ENCODE peak calls at places on chromosomes 1 and 21, in eight cellular contexts. E is progenitor cell of endocrine pancreas; N is stomach; R is AG10803; Y is CD8-positive, alpha-beta T cell; S is ovary; M is fibroblast of mammary gland; I is heart left ventricle. G is an unnamed sample.

GRCh38 chr1:45566722-45567121 is 16.1 kb downstream of the AKR1A1 start:
- DNase-seq in N (no peak), Y (no peak), R (no peak), I (peak), E (no peak), M (peak), S (peak), G (no peak)

GRCh38 chr21:34560021-34560420 is 48.0 kb upstream of the KCNE1 start:
- DNase-seq in I (no peak), Y (no peak), M (no peak), S (no peak), N (no peak), E (no peak), R (no peak), G (no peak)

GRCh38 chr1:186231861-186232436 is 143.1 kb downstream of the TPR start:
- DNase-seq in M (no peak), I (no peak), E (no peak), Y (no peak), N (no peak), S (no peak), R (no peak), G (no peak)

GRCh38 chr1:99682291-99682751 is 36.4 kb downstream of the PALMD start:
- DNase-seq in I (no peak), N (no peak), S (no peak), E (no peak), M (peak), R (peak), Y (no peak), G (no peak)

GRCh38 chr1:218728994-218729393 is 383.9 kb downstream of the TGFB2 start:
- DNase-seq in R (no peak), M (no peak), N (no peak), Y (no peak), I (no peak), E (no peak), S (no peak), G (no peak)

GRCh38 chr1:198535631-198536030 is 4.8 kb downstream of the ATP6V1G3 start:
- DNase-seq in I (no peak), R (no peak), S (no peak), E (no peak), M (no peak), N (no peak), Y (no peak), G (no peak)

GRCh38 chr1:100134872-100135271 is 1.9 kb downstream of the TRMT13 start:
- DNase-seq in N (no peak), I (no peak), Y (no peak), M (peak), S (no peak), R (peak), E (no peak), G (no peak)

GRCh38 chr1:213303286-213303685 is 252.2 kb downstream of the RPS6KC1 start:
- DNase-seq in R (peak), S (no peak), Y (no peak), I (no peak), E (no peak), N (no peak), M (peak), G (no peak)

GRCh38 chr1:76503100-76503499 is 364.2 kb upstream of the ST6GALNAC5 start:
- DNase-seq in N (no peak), E (no peak), I (no peak), R (no peak), M (no peak), Y (no peak), S (no peak), G (no peak)

GRCh38 chr1:171389176-171389575 is 75.2 kb downstream of the FMO4 start:
- DNase-seq in R (peak), M (peak), Y (no peak), N (no peak), I (no peak), S (no peak), E (no peak), G (no peak)

GRCh38 chr1:228452194-228453021 is 34.8 kb upstream of the RNF187 start:
- DNase-seq in I (no peak), Y (no peak), M (peak), S (no peak), N (no peak), E (no peak), R (no peak), G (no peak)

GRCh38 chr1:40582121-40582520 is 50.7 kb downstream of the ZNF684 start:
- DNase-seq in E (no peak), N (no peak), M (no peak), Y (no peak), I (no peak), R (peak), S (no peak), G (no peak)

GRCh38 chr1:54379481-54380284 is 26.5 kb downstream of the SSBP3 start:
- DNase-seq in Y (no peak), R (no peak), S (peak), M (no peak), E (no peak), N (peak), I (peak), G (no peak)

GRCh38 chr1:112383759-112384370 is 12.1 kb upstream of the CTTNBP2NL start:
- DNase-seq in Y (no peak), E (no peak), R (no peak), S (no peak), N (no peak), M (no peak), I (no peak), G (no peak)

GRCh38 chr1:94528271-94528670 is 13.3 kb downstream of the F3 start:
- DNase-seq in E (no peak), Y (no peak), N (no peak), S (no peak), R (peak), I (no peak), M (peak), G (no peak)
- TF ChIP-seq CTCF in E (no peak), Y (no peak), N (no peak), S (no peak), R (peak), I (no peak), M (peak), G (no peak)

GRCh38 chr1:32201011-32201855 is 838 bp downstream of the CCDC28B start:
- DNase-seq in R (peak), Y (peak), N (peak), S (peak), M (peak), E (peak), I (peak), G (no peak)

GRCh38 chr1:32204943-32205361 is 519 bp upstream of the IQCC start:
- DNase-seq in N (no peak), I (no peak), M (no peak), R (no peak), E (no peak), S (no peak), Y (no peak), G (no peak)

GRCh38 chr1:32208463-32208862 is 426 bp upstream of the DCDC2B start:
- DNase-seq in Y (no peak), R (no peak), E (no peak), I (no peak), S (no peak), N (no peak), M (no peak), G (no peak)

GRCh38 chr1:32208891-32209309 is at the start of gene DCDC2B:
- DNase-seq in S (no peak), N (peak), M (peak), E (no peak), Y (no peak), I (no peak), R (peak), G (no peak)

DNA sequence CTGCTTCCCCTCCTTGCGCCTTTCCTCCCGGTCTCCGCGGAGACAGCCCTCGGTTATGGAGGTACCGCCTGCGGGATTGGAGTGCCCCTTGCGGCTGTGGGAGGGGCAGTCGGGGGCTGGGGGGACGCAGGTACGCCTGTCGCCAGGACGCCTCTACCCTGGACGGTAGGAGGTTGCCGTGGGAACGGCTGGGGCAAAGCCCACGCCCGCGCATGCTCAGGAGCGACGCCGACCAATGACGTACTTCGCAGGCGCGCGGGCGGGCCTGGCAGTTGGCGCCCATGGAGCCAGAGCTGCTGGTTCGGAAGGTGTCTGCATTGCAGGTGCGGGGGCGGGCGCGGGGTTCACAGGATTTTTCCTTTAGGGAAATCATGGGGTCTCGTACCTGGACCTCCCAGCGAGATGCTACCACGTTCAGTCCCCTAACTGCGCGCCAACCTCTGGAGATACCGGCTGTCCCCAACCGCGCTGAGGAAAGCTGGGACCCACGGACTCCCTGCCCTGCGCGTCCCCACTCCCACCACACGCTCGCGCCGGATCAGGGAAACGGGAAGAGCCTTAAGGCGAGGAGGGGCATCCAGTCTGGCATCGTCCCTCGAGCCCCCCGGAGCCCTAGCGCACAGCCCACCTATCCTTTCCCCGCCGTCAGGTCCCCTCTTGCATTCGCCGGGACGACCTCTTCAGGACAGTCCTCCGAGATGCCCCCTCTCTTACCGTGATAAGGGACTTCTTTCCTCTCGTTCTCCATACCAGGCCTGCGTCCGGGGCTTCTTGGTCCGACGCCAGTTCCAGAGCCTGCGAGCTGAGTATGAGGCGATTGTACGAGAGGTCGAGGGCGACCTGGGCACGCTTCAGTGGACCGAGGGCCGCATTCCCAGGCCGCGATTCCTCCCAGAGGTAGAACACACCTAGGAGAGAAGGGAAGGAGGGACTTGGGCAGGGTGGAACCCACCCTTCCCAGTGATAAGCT is at the start of gene IQCC:
- DNase-seq in R (peak), S (peak), E (peak), N (peak), I (peak), M (peak), Y (peak), G (peak)
- TF ChIP-seq CTCF in R (no peak), S (no peak), E (peak), N (no peak), I (no peak), M (no peak), Y (no peak), G (no peak)

GRCh38 chr1:159854101-159854692 is 8.3 kb downstream of the VSIG8 start:
- DNase-seq in I (peak), E (no peak), N (peak), R (peak), M (peak), Y (peak), S (peak), G (no peak)

GRCh38 chr1:159848316-159848715 is 14.1 kb downstream of the VSIG8 start:
- DNase-seq in N (no peak), R (no peak), I (no peak), E (no peak), Y (no peak), S (no peak), M (no peak), G (no peak)

GRCh38 chr1:159849972-159850371 is 12.5 kb downstream of the VSIG8 start:
- DNase-seq in N (no peak), I (no peak), Y (no peak), M (peak), E (no peak), R (no peak), S (no peak), G (no peak)

GRCh38 chr1:159853417-159853816 is 9.0 kb downstream of the VSIG8 start:
- DNase-seq in I (no peak), N (no peak), Y (no peak), E (no peak), S (no peak), R (peak), M (no peak), G (no peak)

GRCh38 chr1:159851386-159851785 is 11.1 kb downstream of the VSIG8 start:
- DNase-seq in M (no peak), E (no peak), I (no peak), Y (no peak), R (no peak), S (no peak), N (no peak), G (no peak)
- TF ChIP-seq CTCF in M (peak), E (no peak), I (no peak), Y (no peak), R (no peak), S (no peak), N (no peak), G (no peak)

GRCh38 chr21:33324311-33325221 is at the start of gene IFNAR1:
- DNase-seq in I (peak), M (peak), R (peak), Y (peak), N (peak), E (peak), S (peak), G (peak)
- TF ChIP-seq CTCF in I (no peak), M (no peak), R (no peak), Y (no peak), N (no peak), E (no peak), S (no peak), G (no peak)

GRCh38 chr1:203039609-203040517 is 13.6 kb downstream of the PPFIA4 start:
- DNase-seq in S (no peak), N (no peak), Y (no peak), R (no peak), E (no peak), I (peak), M (no peak), G (peak)
- TF ChIP-seq CTCF in S (peak), N (no peak), Y (no peak), R (peak), E (peak), I (peak), M (peak), G (peak)

GRCh38 chr1:15526490-15527339 is at the start of gene DNAJC16:
- DNase-seq in Y (peak), I (peak), M (peak), S (peak), R (peak), E (peak), N (peak), G (peak)
- TF ChIP-seq CTCF in Y (no peak), I (no peak), M (peak), S (no peak), R (peak), E (peak), N (no peak), G (peak)

DNA sequence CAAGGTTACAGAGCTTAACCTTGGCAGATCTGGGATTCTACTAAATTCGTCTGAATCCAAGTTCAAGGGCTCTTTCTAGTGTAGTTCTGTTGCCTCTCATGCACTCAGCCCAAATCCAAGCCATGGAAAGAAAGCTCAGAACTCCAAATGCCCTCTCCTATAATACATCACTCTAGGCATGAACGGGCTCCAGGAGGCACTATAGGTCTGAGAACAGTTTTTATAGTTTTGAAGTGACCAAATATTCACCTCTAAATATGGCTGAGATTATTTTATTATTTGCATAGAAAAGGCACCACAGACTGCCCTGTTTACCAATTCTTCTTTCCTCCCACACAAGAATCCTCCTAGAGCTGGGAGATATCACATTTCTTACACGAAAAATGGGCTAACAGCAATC is 327.9 kb upstream of the BEND5 start:
- DNase-seq in S (no peak), N (peak), I (no peak), R (no peak), M (no peak), Y (no peak), E (no peak), G (no peak)
- TF ChIP-seq CTCF in S (no peak), N (no peak), I (no peak), R (no peak), M (no peak), Y (no peak), E (no peak), G (no peak)

DNA sequence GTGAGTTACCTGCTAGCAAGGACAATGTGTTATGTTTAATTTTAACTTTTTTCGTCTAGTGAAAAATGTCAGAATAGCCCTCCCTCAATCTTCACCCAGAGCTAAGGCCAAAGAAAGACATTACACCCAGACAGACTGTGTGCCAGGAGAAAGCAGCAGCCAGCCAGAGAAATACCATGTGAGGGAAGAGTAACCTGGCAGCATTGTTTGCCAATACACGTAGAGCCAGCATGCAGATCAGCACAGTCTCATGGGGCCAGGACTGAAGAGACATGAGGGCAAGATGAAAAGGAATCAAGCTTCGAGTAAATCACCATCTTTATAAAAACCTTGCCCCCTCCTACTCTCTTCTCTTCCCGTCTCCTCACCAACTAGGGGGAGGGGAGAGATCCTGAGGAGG is 88.5 kb upstream of the ADAR start:
- DNase-seq in E (no peak), M (no peak), R (no peak), I (no peak), Y (no peak), S (no peak), N (no peak), G (no peak)
- TF ChIP-seq CTCF in E (no peak), M (no peak), R (no peak), I (no peak), Y (no peak), S (no peak), N (no peak), G (no peak)

DNA sequence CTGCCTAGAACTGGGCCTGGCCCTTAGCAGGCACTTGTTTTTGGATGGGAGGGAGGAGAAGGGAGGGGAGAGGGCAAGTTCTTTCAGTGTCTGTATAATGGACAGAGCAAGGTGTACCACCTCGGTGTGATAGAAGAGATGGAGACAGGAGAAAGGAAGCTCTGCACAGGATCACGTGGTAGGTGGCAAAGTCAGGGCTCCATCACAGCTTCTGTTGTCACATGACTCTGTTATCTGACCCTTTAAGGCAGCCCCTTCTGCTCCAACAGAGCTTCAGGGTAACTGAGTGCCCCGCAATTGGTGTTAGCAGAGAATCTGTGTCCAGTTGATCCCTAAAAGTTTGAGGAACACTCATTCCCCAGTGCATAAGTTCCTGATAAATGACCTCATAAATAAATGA is 16.5 kb upstream of the ETS2 start:
- DNase-seq in E (no peak), I (no peak), N (no peak), M (no peak), Y (no peak), R (no peak), S (no peak), G (no peak)
- TF ChIP-seq CTCF in E (no peak), I (no peak), N (no peak), M (no peak), Y (no peak), R (no peak), S (no peak), G (no peak)

DNA sequence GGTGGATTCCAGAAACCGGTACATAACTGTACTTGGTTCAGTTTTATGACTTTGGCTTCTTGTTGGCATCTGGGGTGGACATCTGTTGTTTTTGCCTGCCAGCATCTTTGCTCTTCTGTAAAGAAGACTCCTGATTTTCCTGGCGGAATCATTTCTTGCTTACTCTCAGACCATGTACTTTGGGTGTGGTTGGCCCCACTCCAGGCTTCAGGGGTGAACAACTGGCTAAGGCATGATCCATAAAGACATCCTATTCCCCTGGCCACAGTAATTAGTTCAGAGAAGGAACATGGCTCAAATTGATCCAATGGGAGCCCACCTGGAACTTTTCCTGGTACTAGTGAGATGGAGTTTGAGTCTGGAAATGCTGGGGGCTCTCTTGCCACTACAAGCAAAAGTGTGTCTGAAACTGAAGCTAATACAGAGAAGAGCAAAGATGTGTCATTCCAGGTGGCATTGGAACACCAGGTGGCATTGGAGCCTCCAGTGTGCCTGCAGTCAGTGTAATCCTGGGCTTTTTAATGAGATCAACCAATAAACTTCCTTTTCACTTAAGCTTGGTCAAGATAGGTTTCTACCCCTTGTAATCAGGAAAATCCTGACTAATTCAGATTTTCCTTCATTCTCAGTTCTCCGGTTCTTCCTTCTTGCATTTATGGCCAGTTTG is 332.4 kb upstream of the CAMK1G start:
- DNase-seq in I (no peak), R (no peak), E (no peak), S (no peak), N (no peak), M (no peak), Y (no peak), G (no peak)
- TF ChIP-seq CTCF in I (no peak), R (no peak), E (no peak), S (no peak), N (no peak), M (no peak), Y (no peak), G (no peak)